ENCODE peak calls at places on chromosome 22, in eight cellular contexts. One of them, this sample, is unnamed.

GRCh38 chr22:30926706-30927105 is 41.9 kb downstream of the MORC2 start:
- DNase-seq in ACHN: no peak
- DNase-seq in kidney: peak
- DNase-seq in DMS79: no peak
- DNase-seq in LNCaP clone FGC: no peak
- DNase-seq in NCI-H1930: no peak
- DNase-seq in globus pallidus: no peak
- DNase-seq in G401: no peak
- DNase-seq in this sample: no peak

GRCh38 chr22:29306175-29306829 is at the start of gene GAS2L1:
- DNase-seq in ACHN: peak
- DNase-seq in kidney: peak
- DNase-seq in DMS79: peak
- DNase-seq in LNCaP clone FGC: no peak
- DNase-seq in NCI-H1930: peak
- DNase-seq in globus pallidus: peak
- DNase-seq in G401: peak
- DNase-seq in this sample: peak

GRCh38 chr22:43000441-43001175 is 14.3 kb downstream of the PACSIN2 start:
- DNase-seq in ACHN: no peak
- DNase-seq in kidney: no peak
- DNase-seq in DMS79: no peak
- DNase-seq in LNCaP clone FGC: no peak
- DNase-seq in NCI-H1930: no peak
- DNase-seq in globus pallidus: no peak
- DNase-seq in G401: no peak
- DNase-seq in this sample: no peak

GRCh38 chr22:44691796-44692661 is 10.0 kb upstream of the PRR5 start:
- DNase-seq in ACHN: no peak
- DNase-seq in kidney: peak
- DNase-seq in DMS79: no peak
- DNase-seq in LNCaP clone FGC: peak
- DNase-seq in NCI-H1930: no peak
- DNase-seq in globus pallidus: no peak
- DNase-seq in G401: no peak
- DNase-seq in this sample: no peak

GRCh38 chr22:22854466-22854865 is 33.1 kb upstream of the IGLL5 start:
- DNase-seq in ACHN: no peak
- DNase-seq in kidney: no peak
- DNase-seq in DMS79: no peak
- DNase-seq in LNCaP clone FGC: no peak
- DNase-seq in NCI-H1930: no peak
- DNase-seq in globus pallidus: no peak
- DNase-seq in G401: no peak
- DNase-seq in this sample: no peak

GRCh38 chr22:49880281-49880680 is 26.6 kb downstream of the ZBED4 start:
- DNase-seq in ACHN: no peak
- DNase-seq in kidney: no peak
- DNase-seq in DMS79: no peak
- DNase-seq in LNCaP clone FGC: no peak
- DNase-seq in NCI-H1930: no peak
- DNase-seq in globus pallidus: no peak
- DNase-seq in G401: no peak
- DNase-seq in this sample: no peak

GRCh38 chr22:31179345-31179744 is 19.4 kb downstream of the RNF185 start:
- DNase-seq in ACHN: peak
- DNase-seq in kidney: no peak
- DNase-seq in DMS79: no peak
- DNase-seq in LNCaP clone FGC: peak
- DNase-seq in NCI-H1930: no peak
- DNase-seq in globus pallidus: no peak
- DNase-seq in G401: no peak
- DNase-seq in this sample: no peak

GRCh38 chr22:48397531-48398180 is 1430.0 kb downstream of the BRD1 start:
- DNase-seq in ACHN: no peak
- DNase-seq in kidney: no peak
- DNase-seq in DMS79: no peak
- DNase-seq in LNCaP clone FGC: no peak
- DNase-seq in NCI-H1930: no peak
- DNase-seq in globus pallidus: no peak
- DNase-seq in G401: no peak
- DNase-seq in this sample: no peak

GRCh38 chr22:30565341-30565740 is 9.1 kb downstream of the GAL3ST1 start:
- DNase-seq in ACHN: peak
- DNase-seq in kidney: no peak
- DNase-seq in DMS79: no peak
- DNase-seq in LNCaP clone FGC: no peak
- DNase-seq in NCI-H1930: no peak
- DNase-seq in globus pallidus: no peak
- DNase-seq in G401: no peak
- DNase-seq in this sample: no peak

GRCh38 chr22:49629586-49630447 is 197.9 kb downstream of the BRD1 start:
- DNase-seq in ACHN: no peak
- DNase-seq in kidney: peak
- DNase-seq in DMS79: no peak
- DNase-seq in LNCaP clone FGC: no peak
- DNase-seq in NCI-H1930: no peak
- DNase-seq in globus pallidus: no peak
- DNase-seq in G401: peak
- DNase-seq in this sample: no peak

GRCh38 chr22:31104869-31105268 is 2.5 kb downstream of the SELENOM start:
- DNase-seq in ACHN: no peak
- DNase-seq in kidney: no peak
- DNase-seq in DMS79: no peak
- DNase-seq in LNCaP clone FGC: no peak
- DNase-seq in NCI-H1930: no peak
- DNase-seq in globus pallidus: no peak
- DNase-seq in G401: no peak
- DNase-seq in this sample: no peak

GRCh38 chr22:41848468-41848867 is 15.6 kb downstream of the SREBF2 start:
- DNase-seq in ACHN: no peak
- DNase-seq in kidney: no peak
- DNase-seq in DMS79: no peak
- DNase-seq in LNCaP clone FGC: no peak
- DNase-seq in NCI-H1930: no peak
- DNase-seq in globus pallidus: no peak
- DNase-seq in G401: no peak
- DNase-seq in this sample: peak

This sample was measured in HT-29.